ENCODE peak calls at places on chromosomes 6 and 20, in five cellular contexts. A is Kasumi-1, H is epithelial cell of proximal tubule, G is HTR-8/SVneo, D is H7. J is an unnamed sample.

GRCh38 chr6:167165887-167166471 is 8.2 kb upstream of the GPR31 start:
- DNase-seq in A (no peak), H (no peak), G (no peak), D (no peak), J (no peak)

GRCh38 chr6:78489874-78490273 is 377.5 kb upstream of the IRAK1BP1 start:
- DNase-seq in A (no peak), H (no peak), G (no peak), D (no peak), J (peak; percentile 77)

GRCh38 chr20:51487076-51487475 is 55.4 kb downstream of the NFATC2 start:
- DNase-seq in A (no peak), H (no peak), G (no peak), D (no peak), J (no peak)

GRCh38 chr20:38726849-38727601 is 2.7 kb downstream of the SLC32A1 start:
- DNase-seq in A (no peak), H (no peak), G (no peak), D (peak; percentile 97), J (peak; percentile 53)

GRCh38 chr6:56891754-56892153 is 63.2 kb upstream of the BEND6 start:
- DNase-seq in A (no peak), H (no peak), G (peak; percentile 19), D (peak; percentile 14), J (no peak)

GRCh38 chr20:58598271-58599015 is 52.6 kb upstream of the STX16 start:
- DNase-seq in A (no peak), H (no peak), G (no peak), D (no peak), J (no peak)

GRCh38 chr20:61933481-61933950 is 132.2 kb downstream of the TAF4 start:
- DNase-seq in A (no peak), H (no peak), G (no peak), D (no peak), J (no peak)

GRCh38 chr20:32390999-32391398 is 32.9 kb downstream of the ASXL1 start:
- DNase-seq in A (peak; percentile 70), H (no peak), G (no peak), D (no peak), J (peak; percentile 21)

GRCh38 chr6:113694278-113695077 is 162.7 kb upstream of the MARCKS start:
- DNase-seq in A (no peak), H (no peak), G (no peak), D (no peak), J (peak; percentile 28)